ENCODE peak calls at places on chromosome 19, in ten cellular contexts. K is dorsolateral prefrontal cortex, X is psoas muscle, A is lower leg skin, U is A673, V is AG04449, G is mucosa of descending colon, H is fibroblast of villous mesenchyme, S is PC-3, B is uterus. P is an unnamed sample.
A peak's percentile ranks its signal among the peaks of the same experiment; 100 is the strongest.

GRCh38 chr19:6238643-6239281 is 41.0 kb downstream of the MLLT1 start:
- DNase-seq in X (peak; percentile 88), G (no peak), U (no peak), B (peak; percentile 78), H (no peak), K (no peak), A (no peak), S (peak; percentile 46), V (no peak), P (no peak)

GRCh38 chr19:6730153-6730804 is 7.1 kb downstream of the GPR108 start:
- DNase-seq in X (peak; percentile 70), S (no peak), A (no peak), K (peak; percentile 47), H (no peak), G (peak; percentile 98), V (no peak), B (peak; percentile 44), U (peak; percentile 62), P (no peak)

GRCh38 chr19:6274756-6275155 is 5.0 kb downstream of the MLLT1 start:
- DNase-seq in V (no peak), H (no peak), S (no peak), K (no peak), X (peak; percentile 76), B (peak; percentile 29), G (no peak), A (no peak), U (no peak), P (no peak)

GRCh38 chr19:41933693-41934426 is 5.6 kb upstream of the ERFL start:
- DNase-seq in A (no peak), K (no peak), U (no peak), X (no peak), B (no peak), G (no peak), S (no peak), H (no peak), V (no peak), P (no peak)

GRCh38 chr19:29404951-29405727 is 120.7 kb upstream of the VSTM2B start:
- DNase-seq in X (no peak), K (peak; percentile 32), V (no peak), H (no peak), S (peak; percentile 1), B (peak; percentile 70), G (peak; percentile 9), U (no peak), A (no peak), P (no peak)

GRCh38 chr19:41849067-41849466 is 4.2 kb downstream of the DMRTC2 start:
- DNase-seq in V (no peak), X (no peak), U (no peak), H (no peak), G (no peak), S (no peak), A (no peak), B (no peak), K (no peak), P (no peak)

GRCh38 chr19:40304306-40304705 is 19.2 kb upstream of the AKT2 start:
- DNase-seq in A (no peak), K (no peak), G (no peak), V (no peak), H (no peak), U (peak; percentile 94), S (no peak), X (no peak), B (no peak), P (no peak)

GRCh38 chr19:5686647-5687359 is 3.3 kb upstream of the RPL36 start:
- DNase-seq in K (peak; percentile 81), S (peak; percentile 98), G (peak; percentile 100), X (peak; percentile 99), U (peak; percentile 92), H (peak; percentile 94), A (peak; percentile 100), B (peak; percentile 98), V (peak; percentile 24), P (peak; percentile 94)

GRCh38 chr19:35026418-35026817 is 3.9 kb upstream of the SCN1B start:
- DNase-seq in S (no peak), X (no peak), K (no peak), U (no peak), H (no peak), G (no peak), B (no peak), V (no peak), A (no peak), P (no peak)

GRCh38 chr19:41476583-41476982 is 33.6 kb downstream of the ERICH4 start:
- DNase-seq in B (no peak), G (no peak), K (no peak), U (no peak), S (no peak), A (no peak), V (no peak), X (no peak), H (no peak), P (no peak)

GRCh38 chr19:883661-884211 is 9.3 kb downstream of the MED16 start:
- DNase-seq in K (no peak), B (no peak), G (no peak), X (peak; percentile 32), V (no peak), U (no peak), H (no peak), S (peak; percentile 91), A (no peak), P (no peak)

GRCh38 chr19:48836089-48837017 is at the start of gene HSD17B14:
- DNase-seq in V (no peak), K (no peak), U (peak; percentile 59), X (no peak), S (peak; percentile 41), B (peak; percentile 69), A (peak; percentile 93), H (peak; percentile 65), G (no peak), P (no peak)

GRCh38 chr19:45821103-45821521 is 6.0 kb upstream of the RSPH6A start:
- DNase-seq in A (no peak), S (no peak), B (no peak), U (no peak), X (no peak), V (no peak), G (no peak), K (no peak), H (no peak), P (no peak)

GRCh38 chr19:36213793-36214387 is 575 bp downstream of the ZNF565 start:
- DNase-seq in G (no peak), H (no peak), U (no peak), S (peak; percentile 1), V (no peak), X (no peak), K (no peak), B (no peak), A (no peak), P (no peak)

DNA sequence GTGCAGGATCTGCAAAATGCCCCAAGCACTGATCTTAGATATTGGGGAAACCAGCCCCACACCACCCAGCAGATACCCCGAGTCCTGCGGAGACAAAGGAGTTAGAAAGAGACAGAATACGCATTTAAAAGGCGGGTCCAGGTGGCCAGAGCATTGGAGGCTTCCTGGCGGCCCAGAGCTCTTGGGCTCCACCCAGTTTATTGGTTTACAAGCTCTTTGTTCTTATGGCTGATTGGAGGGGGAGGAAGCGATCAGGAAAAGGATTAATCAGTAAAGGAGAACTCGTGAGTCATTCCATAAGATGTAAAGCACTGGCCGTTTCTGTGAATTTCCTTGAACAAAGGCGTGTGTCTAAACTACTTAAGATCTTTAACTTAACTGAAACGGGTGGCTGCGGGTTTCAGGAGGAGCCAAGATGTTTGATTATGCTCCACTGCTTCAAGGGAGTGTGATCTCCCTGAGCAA is 926 bp downstream of the ZNF587 start:
- DNase-seq in H (peak; percentile 55), U (peak; percentile 58), K (no peak), S (peak; percentile 73), X (no peak), V (no peak), A (no peak), B (no peak), G (peak; percentile 82), P (peak; percentile 28)
- H3K4me3 ChIP-seq in H (peak overlapping the region; percentile 78), U (peak overlapping the region; percentile 81), K (peak overlapping the region; percentile 92), S (peak overlapping the region; percentile 88), X (peak overlapping the region; percentile 89), V (peak overlapping the region; percentile 87), A (peak overlapping the region; percentile 55), B (peak overlapping the region; percentile 69), G (peak overlapping the region; percentile 72), P (peak overlapping the region; percentile 80)

DNA sequence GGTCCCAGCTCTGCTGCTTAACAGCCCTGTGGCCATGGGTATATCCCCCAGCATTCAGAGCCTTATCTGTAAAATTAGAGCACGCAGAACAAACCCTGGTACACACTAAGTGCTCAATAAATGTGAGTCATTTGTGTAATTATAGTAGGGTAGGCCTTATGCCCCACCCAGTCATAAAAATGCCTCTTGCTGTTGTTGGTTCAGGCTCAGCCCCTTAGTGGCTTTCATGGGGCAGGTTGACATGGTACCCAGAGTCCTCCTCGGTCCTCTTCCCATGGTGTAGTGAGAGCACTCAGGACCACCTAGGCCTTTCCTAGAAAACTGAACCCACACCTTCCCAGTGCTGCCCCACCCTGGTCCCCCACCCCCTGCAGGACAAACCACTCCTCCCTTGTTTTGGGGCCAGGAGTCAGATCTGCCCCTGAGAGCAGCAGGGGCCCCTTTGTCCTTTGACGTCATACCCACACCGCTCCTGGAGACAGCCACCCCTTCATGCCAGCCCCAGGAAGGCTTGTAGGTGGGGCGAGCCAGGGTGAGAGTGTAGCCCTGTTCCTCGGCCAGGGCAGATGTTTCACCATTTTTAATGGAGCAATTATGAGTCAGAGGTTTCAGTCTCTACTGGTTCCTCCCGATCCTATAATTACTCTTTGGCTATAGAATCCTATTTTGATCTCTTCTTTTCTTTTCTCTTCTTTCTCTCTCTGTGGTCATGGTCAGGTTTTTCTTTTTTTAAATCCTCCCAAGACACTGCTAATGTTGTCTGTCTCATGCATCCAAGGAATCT is 36.8 kb downstream of the ACTN4 start:
- DNase-seq in U (peak; percentile 76), S (peak; percentile 88), G (peak; percentile 75), H (peak; percentile 96), X (peak; percentile 87), B (peak; percentile 80), K (no peak), A (peak; percentile 94), V (no peak), P (peak; percentile 54)
- TF ChIP-seq CTCF in U (no peak), S (no peak), G (no peak), H (no peak), X (no peak), B (no peak), K (no peak), A (no peak), V (no peak), P (no peak)

GRCh38 chr19:14381689-14382474 is 638 bp downstream of the ADGRE5 start:
- DNase-seq in G (peak; percentile 78), X (peak; percentile 66), K (no peak), S (peak; percentile 69), U (peak; percentile 48), A (no peak), B (peak; percentile 47), V (no peak), H (peak; percentile 60), P (peak; percentile 64)
- H3K4me3 ChIP-seq in G (peak overlapping the region; percentile 70), X (peak overlapping the region; percentile 85), K (peak overlapping the region; percentile 63), S (peak overlapping the region; percentile 73), U (peak overlapping the region; percentile 52), A (peak overlapping the region; percentile 16), B (peak overlapping the region; percentile 83), V (peak overlapping the region; percentile 67), H (peak overlapping the region; percentile 72), P (peak overlapping the region; percentile 85)

GRCh38 chr19:47794526-47794925 is 9.8 kb downstream of the TPRX1 start:
- DNase-seq in S (no peak), H (no peak), X (no peak), G (no peak), K (no peak), U (no peak), B (no peak), A (no peak), V (no peak), P (no peak)
- TF ChIP-seq CTCF in S (peak; percentile 26), H (no peak), X (no peak), G (no peak), K (no peak), U (peak; percentile 36), B (no peak), A (no peak), V (no peak), P (peak; percentile 14)

GRCh38 chr19:43872547-43873336 is 45.6 kb downstream of the ZNF283 start:
- DNase-seq in X (no peak), V (no peak), K (no peak), S (peak; percentile 12), U (peak; percentile 9), B (no peak), A (no peak), H (peak; percentile 0), G (no peak), P (no peak)
- H3K4me3 ChIP-seq in X (no peak overlapping the region), V (no peak overlapping the region), K (no peak overlapping the region), S (no peak overlapping the region), U (no peak overlapping the region), B (no peak overlapping the region), A (no peak overlapping the region), H (no peak overlapping the region), G (no peak overlapping the region), P (no peak overlapping the region)

P was measured in GM06990.